ENCODE peak calls at places on chromosomes 12 and 14, in four cellular contexts. Y, K, X and C are unnamed samples.

GRCh38 chr14:73526036-73526984 is 10.6 kb upstream of the ACOT1 start:
- DNase-seq in Y (no peak), K (peak), X (no peak), C (no peak)

GRCh38 chr12:120290541-120291312 is 976 bp downstream of the RNU4-2 start:
- DNase-seq in Y (peak), K (peak), X (peak), C (peak)

GRCh38 chr12:91272456-91273063 is 89.9 kb upstream of the DCN start:
- DNase-seq in Y (peak), K (peak), X (peak), C (no peak)

GRCh38 chr14:101226603-101227425 is 323.3 kb upstream of the RTL1 start:
- DNase-seq in Y (peak), K (no peak), X (no peak), C (no peak)

GRCh38 chr14:61889914-61890351 is 127.7 kb downstream of the SNAPC1 start:
- DNase-seq in Y (no peak), K (no peak), X (no peak), C (no peak)

GRCh38 chr12:31201382-31201781 is 124.6 kb downstream of the SINHCAF start:
- DNase-seq in Y (no peak), K (no peak), X (no peak), C (no peak)

GRCh38 chr12:53093777-53094393 is 3.6 kb upstream of the IGFBP6 start:
- DNase-seq in Y (no peak), K (peak), X (no peak), C (no peak)

GRCh38 chr14:100015251-100015655 is 50.0 kb upstream of the EVL start:
- DNase-seq in Y (no peak), K (no peak), X (no peak), C (no peak)

GRCh38 chr12:45540661-45541341 is 188.7 kb upstream of the ARID2 start:
- DNase-seq in Y (no peak), K (no peak), X (no peak), C (no peak)

GRCh38 chr12:63706336-63706735 is 38.0 kb upstream of the DPY19L2 start:
- DNase-seq in Y (no peak), K (no peak), X (no peak), C (no peak)

GRCh38 chr12:22410497-22410896 is 76.0 kb upstream of the ST8SIA1 start:
- DNase-seq in Y (no peak), K (no peak), X (no peak), C (no peak)

GRCh38 chr14:43410631-43411030 is 1096.5 kb downstream of the FSCB start:
- DNase-seq in Y (no peak), K (no peak), X (no peak), C (no peak)

GRCh38 chr12:9745191-9745590 is 12.3 kb upstream of the CLECL1 start:
- DNase-seq in Y (no peak), K (no peak), X (no peak), C (no peak)

GRCh38 chr12:100539209-100539608 is 34.3 kb upstream of the GAS2L3 start:
- DNase-seq in Y (no peak), K (no peak), X (no peak), C (no peak)

GRCh38 chr14:58395815-58396626 is at the start of gene TOMM20L:
- DNase-seq in Y (peak), K (peak), X (peak), C (peak)

GRCh38 chr12:49046129-49046895 is 14.3 kb downstream of the KMT2D start:
- DNase-seq in Y (no peak), K (no peak), X (no peak), C (no peak)

GRCh38 chr14:103281496-103282231 is 52.4 kb upstream of the EIF5 start:
- DNase-seq in Y (peak), K (peak), X (no peak), C (peak)

GRCh38 chr12:105855691-105856405 is 282.9 kb downstream of the NUAK1 start:
- DNase-seq in Y (no peak), K (no peak), X (no peak), C (no peak)

GRCh38 chr14:104283197-104284106 is 145.1 kb downstream of the KIF26A start:
- DNase-seq in Y (peak), K (no peak), X (no peak), C (no peak)

GRCh38 chr12:52189376-52190174 is 2.2 kb downstream of the KRT80 start:
- DNase-seq in Y (no peak), K (no peak), X (no peak), C (no peak)

GRCh38 chr12:50111417-50111692 is 681 bp upstream of the COX14 start:
- DNase-seq in Y (no peak), K (no peak), X (no peak), C (no peak)

GRCh38 chr12:50112456-50113218 is 601 bp downstream of the COX14 start:
- DNase-seq in Y (no peak), K (peak), X (peak), C (no peak)

GRCh38 chr12:50111693-50112455 is at the start of gene COX14:
- DNase-seq in Y (peak), K (peak), X (peak), C (peak)

GRCh38 chr12:50110762-50111416 is 1.1 kb upstream of the COX14 start:
- DNase-seq in Y (peak), K (peak), X (no peak), C (no peak)

GRCh38 chr12:50110127-50110761 is 1.8 kb upstream of the COX14 start:
- DNase-seq in Y (peak), K (peak), X (no peak), C (peak)
- TF ChIP-seq EP300 in Y (no peak), K (no peak), X (no peak), C (no peak)

GRCh38 chr14:23154876-23155587 is 28.4 kb downstream of the SLC7A8 start:
- DNase-seq in Y (peak), K (peak), X (peak), C (peak)
- TF ChIP-seq EP300 in Y (no peak), K (no peak), X (peak), C (no peak)

GRCh38 chr12:70252832-70253231 is 9.6 kb downstream of the CNOT2 start:
- DNase-seq in Y (no peak), K (no peak), X (no peak), C (no peak)

GRCh38 chr12:70249903-70250302 is 6.7 kb downstream of the CNOT2 start:
- DNase-seq in Y (no peak), K (no peak), X (no peak), C (no peak)

GRCh38 chr12:70254225-70254624 is 11.0 kb downstream of the CNOT2 start:
- DNase-seq in Y (no peak), K (no peak), X (no peak), C (no peak)

GRCh38 chr12:70248916-70249315 is 5.7 kb downstream of the CNOT2 start:
- DNase-seq in Y (no peak), K (no peak), X (no peak), C (no peak)

GRCh38 chr12:70251226-70251625 is 8.0 kb downstream of the CNOT2 start:
- DNase-seq in Y (no peak), K (no peak), X (no peak), C (no peak)
- TF ChIP-seq EP300 in Y (no peak), K (no peak), X (no peak), C (no peak)

GRCh38 chr14:81679226-81679625 is 145.6 kb upstream of the SEL1L start:
- DNase-seq in Y (no peak), K (no peak), X (no peak), C (no peak)

GRCh38 chr14:81677736-81678135 is 144.1 kb upstream of the SEL1L start:
- DNase-seq in Y (no peak), K (no peak), X (no peak), C (no peak)

GRCh38 chr14:81676395-81676794 is 142.7 kb upstream of the SEL1L start:
- DNase-seq in Y (no peak), K (no peak), X (no peak), C (no peak)

GRCh38 chr14:81673930-81674329 is 140.3 kb upstream of the SEL1L start:
- DNase-seq in Y (no peak), K (no peak), X (no peak), C (no peak)

DNA sequence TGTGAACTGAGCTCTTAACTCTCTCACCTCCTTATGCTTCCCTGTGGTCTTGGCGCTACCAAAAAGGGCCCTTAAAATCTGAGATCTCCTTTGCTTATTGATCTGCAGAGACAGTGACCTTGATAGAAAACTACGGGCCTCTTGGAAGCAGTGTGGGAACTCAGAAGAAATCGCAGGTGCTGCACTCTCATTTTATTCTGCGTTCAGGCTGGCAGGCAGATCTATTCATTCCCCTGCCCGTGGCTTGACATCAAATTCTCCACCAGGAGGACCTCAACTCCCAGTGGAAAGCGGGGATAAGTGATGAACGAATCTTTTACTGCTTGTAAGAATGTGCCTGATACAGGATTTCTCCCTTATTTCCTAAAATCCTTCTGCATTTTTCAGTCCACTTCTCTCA is 143.2 kb upstream of the SEL1L start:
- DNase-seq in Y (no peak), K (no peak), X (no peak), C (no peak)
- TF ChIP-seq EP300 in Y (no peak), K (no peak), X (no peak), C (no peak)

GRCh38 chr14:20722016-20722415 is 23.7 kb upstream of the EDDM3A start:
- DNase-seq in Y (no peak), K (no peak), X (no peak), C (no peak)

GRCh38 chr14:20719777-20720176 is 25.9 kb upstream of the EDDM3A start:
- DNase-seq in Y (peak), K (peak), X (no peak), C (no peak)

GRCh38 chr14:20723458-20723857 is 22.2 kb upstream of the EDDM3A start:
- DNase-seq in Y (no peak), K (no peak), X (no peak), C (no peak)

GRCh38 chr14:20720741-20721140 is 24.9 kb upstream of the EDDM3A start:
- DNase-seq in Y (no peak), K (no peak), X (no peak), C (no peak)
- TF ChIP-seq EP300 in Y (no peak), K (no peak), X (no peak), C (no peak)